ENCODE peak calls at places on chromosome 3, in five cellular contexts. J, S, W, T and F are unnamed samples.
A peak's percentile ranks its signal among the peaks of the same experiment; 100 is the strongest.

GRCh38 chr3:81013360-81013759 is 748.1 kb downstream of the GBE1 start:
- DNase-seq in J (no peak), S (no peak), W (no peak), T (no peak), F (no peak)

GRCh38 chr3:24551626-24552025 is 57.0 kb upstream of the THRB start:
- DNase-seq in J (no peak), S (no peak), W (no peak), T (no peak), F (no peak)

GRCh38 chr3:117586161-117586560 is 876.6 kb downstream of the TUSC7 start:
- DNase-seq in J (no peak), S (no peak), W (no peak), T (no peak), F (no peak)

GRCh38 chr3:156551746-156552145 is 3.2 kb downstream of the SSR3 start:
- DNase-seq in J (no peak), S (no peak), W (no peak), T (no peak), F (no peak)

GRCh38 chr3:128011140-128011539 is 41.1 kb upstream of the SEC61A1 start:
- DNase-seq in J (peak; percentile 83), S (no peak), W (peak; percentile 31), T (no peak), F (no peak)

GRCh38 chr3:14125193-14126016 is 553 bp downstream of the TMEM43 start:
- DNase-seq in J (peak; percentile 92), S (peak; percentile 43), W (peak; percentile 51), T (peak; percentile 45), F (peak; percentile 91)

GRCh38 chr3:40971191-40972168 is 227.8 kb upstream of the CTNNB1 start:
- DNase-seq in J (peak; percentile 90), S (no peak), W (peak; percentile 81), T (no peak), F (peak; percentile 90)

GRCh38 chr3:100665230-100665629 is 44.1 kb upstream of the TFG start:
- DNase-seq in J (no peak), S (no peak), W (no peak), T (no peak), F (no peak)

GRCh38 chr3:66414846-66415245 is 86.0 kb downstream of the LRIG1 start:
- DNase-seq in J (no peak), S (no peak), W (no peak), T (no peak), F (no peak)

GRCh38 chr3:196111939-196112386 is 30.1 kb upstream of the TFRC start:
- DNase-seq in J (no peak), S (no peak), W (no peak), T (no peak), F (no peak)

GRCh38 chr3:186787642-186788481 is 4.5 kb downstream of the EIF4A2 start:
- DNase-seq in J (no peak), S (no peak), W (no peak), T (no peak), F (no peak)

GRCh38 chr3:101803939-101804338 is 24.9 kb downstream of the NXPE3 start:
- DNase-seq in J (no peak), S (no peak), W (no peak), T (no peak), F (no peak)

GRCh38 chr3:82294609-82295008 is 533.2 kb upstream of the GBE1 start:
- DNase-seq in J (no peak), S (no peak), W (no peak), T (no peak), F (no peak)

GRCh38 chr3:13545952-13546454 is 2.9 kb upstream of the FBLN2 start:
- DNase-seq in J (no peak), S (no peak), W (no peak), T (no peak), F (no peak)

GRCh38 chr3:155921486-155921885 is 51.0 kb downstream of the GMPS start:
- DNase-seq in J (no peak), S (no peak), W (no peak), T (no peak), F (no peak)

GRCh38 chr3:56347219-56347871 is 120.9 kb downstream of the ERC2 start:
- DNase-seq in J (peak; percentile 23), S (no peak), W (no peak), T (no peak), F (no peak)

GRCh38 chr3:115325539-115325938 is 178.5 kb upstream of the ZBTB20 start:
- DNase-seq in J (no peak), S (no peak), W (peak; percentile 31), T (no peak), F (no peak)

GRCh38 chr3:21752749-21753347 is 1.8 kb upstream of the ZNF385D start:
- DNase-seq in J (no peak), S (no peak), W (no peak), T (no peak), F (no peak)

GRCh38 chr3:108489776-108490175 is 20.6 kb downstream of the MYH15 start:
- DNase-seq in J (no peak), S (peak; percentile 5), W (peak; percentile 29), T (no peak), F (no peak)

GRCh38 chr3:9994086-9994844 is 7.6 kb upstream of the EMC3 start:
- DNase-seq in J (no peak), S (no peak), W (no peak), T (no peak), F (no peak)

GRCh38 chr3:147924755-147925154 is 515.6 kb downstream of the ZIC1 start:
- DNase-seq in J (no peak), S (no peak), W (no peak), T (no peak), F (no peak)

GRCh38 chr3:142028174-142028833 is 121.0 kb downstream of the TFDP2 start:
- DNase-seq in J (no peak), S (no peak), W (peak; percentile 56), T (no peak), F (no peak)

GRCh38 chr3:114660124-114660523 is 366.3 kb downstream of the TIGIT start:
- DNase-seq in J (no peak), S (no peak), W (no peak), T (no peak), F (no peak)

GRCh38 chr3:53235545-53235944 is 20.3 kb downstream of the TKT start:
- DNase-seq in J (no peak), S (no peak), W (no peak), T (no peak), F (peak; percentile 59)

GRCh38 chr3:13325892-13326443 is 94.2 kb downstream of the NUP210 start:
- DNase-seq in J (no peak), S (no peak), W (no peak), T (no peak), F (no peak)

GRCh38 chr3:23830869-23831484 is 25.2 kb downstream of the UBE2E1 start:
- DNase-seq in J (peak; percentile 39), S (no peak), W (no peak), T (no peak), F (no peak)

GRCh38 chr3:61526307-61526706 is 35.1 kb upstream of the PTPRG start:
- DNase-seq in J (no peak), S (no peak), W (no peak), T (no peak), F (no peak)

GRCh38 chr3:106117490-106117858 is 248.7 kb upstream of the CBLB start:
- DNase-seq in J (no peak), S (no peak), W (no peak), T (no peak), F (no peak)

GRCh38 chr3:63670544-63670943 is 18.1 kb downstream of the SNTN start:
- DNase-seq in J (no peak), S (no peak), W (no peak), T (no peak), F (no peak)

GRCh38 chr3:11198070-11198469 is 43.8 kb downstream of the HRH1 start:
- DNase-seq in J (no peak), S (no peak), W (no peak), T (no peak), F (no peak)

GRCh38 chr3:186790261-186790981 is 7.0 kb downstream of the EIF4A2 start:
- DNase-seq in J (no peak), S (no peak), W (no peak), T (no peak), F (no peak)

GRCh38 chr3:99529265-99529664 is 109.1 kb upstream of the COL8A1 start:
- DNase-seq in J (no peak), S (no peak), W (no peak), T (no peak), F (no peak)

GRCh38 chr3:72629191-72629611 is 219.0 kb downstream of the SHQ1 start:
- DNase-seq in J (no peak), S (no peak), W (no peak), T (no peak), F (no peak)

GRCh38 chr3:31891876-31892455 is 89.1 kb downstream of the OSBPL10 start:
- DNase-seq in J (no peak), S (no peak), W (peak; percentile 27), T (no peak), F (no peak)

GRCh38 chr3:116059421-116060096 is 385.7 kb downstream of the LSAMP start:
- DNase-seq in J (no peak), S (no peak), W (no peak), T (no peak), F (no peak)

GRCh38 chr3:19146685-19147650 is 1.3 kb upstream of the KCNH8 start:
- DNase-seq in J (peak; percentile 43), S (peak; percentile 32), W (peak; percentile 48), T (peak; percentile 24), F (peak; percentile 86)

GRCh38 chr3:52238193-52238760 is 681 bp downstream of the TWF2 start:
- DNase-seq in J (peak; percentile 28), S (no peak), W (no peak), T (no peak), F (peak; percentile 19)

GRCh38 chr3:25728101-25728500 is 55.1 kb downstream of the NGLY1 start:
- DNase-seq in J (no peak), S (no peak), W (no peak), T (no peak), F (no peak)